ENCODE peak calls at places on chromosome 1, in seven cellular contexts. One of them, this sample, is unnamed. For H3K9me3, the result is how much of the 10 kb centered on the place peaks cover.

GRCh38 chr1:69319287-69319686 is 248.4 kb upstream of the LRRC7 start:
- DNase-seq in HCT116: no peak
- DNase-seq in adrenal gland: no peak
- DNase-seq in hepatocyte: no peak
- DNase-seq in CD8-positive, alpha-beta T cell: no peak
- DNase-seq in heart left ventricle: no peak
- DNase-seq in body of pancreas: no peak
- DNase-seq in this sample: no peak

GRCh38 chr1:1435094-1435903 is at the start of gene VWA1:
- DNase-seq in body of pancreas: peak
- DNase-seq in HCT116: no peak
- DNase-seq in adrenal gland: peak
- DNase-seq in CD8-positive, alpha-beta T cell: peak
- DNase-seq in heart left ventricle: peak
- DNase-seq in hepatocyte: peak
- DNase-seq in this sample: peak

GRCh38 chr1:116292929-116293725 is 79.9 kb upstream of the ATP1A1 start:
- DNase-seq in CD8-positive, alpha-beta T cell: no peak
- DNase-seq in heart left ventricle: no peak
- DNase-seq in adrenal gland: no peak
- DNase-seq in HCT116: no peak
- DNase-seq in hepatocyte: no peak
- DNase-seq in body of pancreas: no peak
- DNase-seq in this sample: no peak

GRCh38 chr1:163528710-163529348 is 207.1 kb downstream of the NUF2 start:
- DNase-seq in adrenal gland: peak
- DNase-seq in hepatocyte: peak
- DNase-seq in heart left ventricle: no peak
- DNase-seq in HCT116: peak
- DNase-seq in body of pancreas: no peak
- DNase-seq in CD8-positive, alpha-beta T cell: no peak
- DNase-seq in this sample: no peak

GRCh38 chr1:234369033-234369430 is 4.2 kb upstream of the COA6 start:
- DNase-seq in hepatocyte: no peak
- DNase-seq in body of pancreas: no peak
- DNase-seq in HCT116: no peak
- DNase-seq in adrenal gland: no peak
- DNase-seq in heart left ventricle: no peak
- DNase-seq in CD8-positive, alpha-beta T cell: no peak
- DNase-seq in this sample: no peak

GRCh38 chr1:72892461-72892860 is 610.1 kb upstream of the NEGR1 start:
- DNase-seq in adrenal gland: no peak
- DNase-seq in body of pancreas: no peak
- DNase-seq in HCT116: no peak
- DNase-seq in heart left ventricle: no peak
- DNase-seq in hepatocyte: no peak
- DNase-seq in CD8-positive, alpha-beta T cell: no peak
- DNase-seq in this sample: no peak

GRCh38 chr1:239387304-239388231 is 1.2 kb downstream of the CHRM3 start:
- DNase-seq in hepatocyte: peak
- DNase-seq in body of pancreas: peak
- DNase-seq in CD8-positive, alpha-beta T cell: no peak
- DNase-seq in heart left ventricle: no peak
- DNase-seq in HCT116: no peak
- DNase-seq in adrenal gland: no peak
- DNase-seq in this sample: no peak

GRCh38 chr1:227429447-227430359 is 111.4 kb upstream of the CDC42BPA start:
- DNase-seq in CD8-positive, alpha-beta T cell: no peak
- DNase-seq in hepatocyte: no peak
- DNase-seq in adrenal gland: peak
- DNase-seq in heart left ventricle: peak
- DNase-seq in body of pancreas: no peak
- DNase-seq in HCT116: no peak
- DNase-seq in this sample: no peak

GRCh38 chr1:172946814-172947507 is 103.8 kb downstream of the TNFSF18 start:
- DNase-seq in HCT116: no peak
- DNase-seq in CD8-positive, alpha-beta T cell: no peak
- DNase-seq in hepatocyte: no peak
- DNase-seq in body of pancreas: no peak
- DNase-seq in heart left ventricle: no peak
- DNase-seq in adrenal gland: no peak
- DNase-seq in this sample: no peak

GRCh38 chr1:77757616-77758015 is 2.0 kb downstream of the USP33 start:
- DNase-seq in heart left ventricle: no peak
- DNase-seq in CD8-positive, alpha-beta T cell: no peak
- DNase-seq in body of pancreas: no peak
- DNase-seq in adrenal gland: no peak
- DNase-seq in HCT116: no peak
- DNase-seq in hepatocyte: no peak
- DNase-seq in this sample: no peak

GRCh38 chr1:17128361-17128760 is 9.1 kb upstream of the PADI2 start:
- DNase-seq in HCT116: peak
- DNase-seq in CD8-positive, alpha-beta T cell: no peak
- DNase-seq in body of pancreas: no peak
- DNase-seq in adrenal gland: peak
- DNase-seq in hepatocyte: no peak
- DNase-seq in heart left ventricle: no peak
- DNase-seq in this sample: no peak

GRCh38 chr1:2594641-2595131 is 8.1 kb downstream of the PRXL2B start:
- DNase-seq in adrenal gland: no peak
- DNase-seq in hepatocyte: no peak
- DNase-seq in heart left ventricle: no peak
- DNase-seq in HCT116: no peak
- DNase-seq in CD8-positive, alpha-beta T cell: no peak
- DNase-seq in body of pancreas: peak
- DNase-seq in this sample: no peak

DNA sequence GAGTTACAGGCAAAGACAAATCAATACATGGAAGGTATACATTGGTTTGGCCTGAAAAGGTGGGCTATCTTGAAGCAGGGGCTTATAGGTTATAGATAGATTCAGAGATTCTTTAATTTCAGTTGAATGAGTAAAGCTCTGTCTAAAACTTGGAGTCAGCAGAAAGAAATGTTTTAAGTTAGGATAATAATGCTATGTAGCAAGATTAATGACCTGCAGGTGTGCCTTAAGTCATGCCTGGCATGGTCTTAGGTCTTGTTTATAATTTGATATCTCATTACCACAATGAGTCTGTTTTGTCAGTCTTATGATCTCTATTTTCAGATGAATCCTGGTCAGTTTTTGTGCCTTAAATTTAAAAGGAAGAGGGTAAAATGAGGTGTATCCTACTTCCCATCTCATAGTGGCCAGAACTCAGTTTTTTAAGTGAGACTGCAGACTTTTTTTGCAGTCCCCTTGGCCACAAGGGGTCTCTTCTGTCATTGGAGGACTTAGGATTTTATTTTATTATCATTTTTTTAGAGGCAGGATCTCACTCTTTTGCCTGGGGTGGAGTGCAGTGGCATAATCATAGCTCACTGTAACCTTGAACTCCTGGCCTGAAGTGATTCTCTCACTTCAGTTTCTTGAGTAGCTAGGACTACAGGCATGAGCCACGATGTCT is 21.3 kb upstream of the PGBD2 start:
- DNase-seq in HCT116: no peak
- DNase-seq in hepatocyte: no peak
- DNase-seq in heart left ventricle: no peak
- DNase-seq in adrenal gland: no peak
- DNase-seq in body of pancreas: no peak
- DNase-seq in CD8-positive, alpha-beta T cell: no peak
- DNase-seq in this sample: no peak
- TF ChIP-seq CTCF in HCT116: peak
- TF ChIP-seq CTCF in hepatocyte: no peak
- TF ChIP-seq CTCF in heart left ventricle: no peak
- TF ChIP-seq CTCF in adrenal gland: no peak
- TF ChIP-seq CTCF in body of pancreas: no peak
- TF ChIP-seq CTCF in CD8-positive, alpha-beta T cell: no peak
- TF ChIP-seq CTCF in this sample: no peak

DNA sequence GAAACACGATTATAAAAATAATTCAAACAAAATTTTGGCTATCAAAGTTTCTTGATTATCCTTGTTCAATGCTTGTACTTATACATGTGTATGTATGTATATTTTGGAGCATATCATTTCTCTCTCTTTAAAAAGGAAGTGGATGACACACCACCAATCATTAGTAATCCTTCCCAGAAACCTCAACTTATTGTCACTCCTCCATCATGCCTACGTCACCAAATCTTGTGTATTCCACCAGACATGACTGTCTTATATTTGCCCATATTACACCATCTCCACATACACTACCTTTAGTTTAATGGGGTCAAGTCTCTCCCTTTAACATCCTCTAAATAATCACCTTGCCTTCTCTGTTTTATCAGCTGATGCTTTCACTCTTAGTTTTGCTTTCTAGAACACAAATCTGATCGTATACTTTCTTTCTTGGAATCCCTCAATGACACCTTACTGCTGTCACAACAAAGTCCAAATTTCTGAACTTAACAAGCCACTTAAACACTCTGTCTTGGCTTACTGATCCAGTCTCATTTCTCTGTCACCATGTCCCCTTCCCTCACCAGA is 124.0 kb downstream of the BRINP3 start:
- DNase-seq in hepatocyte: no peak
- DNase-seq in heart left ventricle: no peak
- DNase-seq in body of pancreas: no peak
- DNase-seq in CD8-positive, alpha-beta T cell: no peak
- DNase-seq in adrenal gland: no peak
- DNase-seq in HCT116: no peak
- DNase-seq in this sample: no peak
- H3K4me3 ChIP-seq in hepatocyte: no peak
- H3K4me3 ChIP-seq in heart left ventricle: no peak
- H3K4me3 ChIP-seq in body of pancreas: no peak
- H3K4me3 ChIP-seq in CD8-positive, alpha-beta T cell: no peak
- H3K4me3 ChIP-seq in adrenal gland: no peak
- H3K4me3 ChIP-seq in HCT116: no peak
- H3K4me3 ChIP-seq in this sample: no peak

DNA sequence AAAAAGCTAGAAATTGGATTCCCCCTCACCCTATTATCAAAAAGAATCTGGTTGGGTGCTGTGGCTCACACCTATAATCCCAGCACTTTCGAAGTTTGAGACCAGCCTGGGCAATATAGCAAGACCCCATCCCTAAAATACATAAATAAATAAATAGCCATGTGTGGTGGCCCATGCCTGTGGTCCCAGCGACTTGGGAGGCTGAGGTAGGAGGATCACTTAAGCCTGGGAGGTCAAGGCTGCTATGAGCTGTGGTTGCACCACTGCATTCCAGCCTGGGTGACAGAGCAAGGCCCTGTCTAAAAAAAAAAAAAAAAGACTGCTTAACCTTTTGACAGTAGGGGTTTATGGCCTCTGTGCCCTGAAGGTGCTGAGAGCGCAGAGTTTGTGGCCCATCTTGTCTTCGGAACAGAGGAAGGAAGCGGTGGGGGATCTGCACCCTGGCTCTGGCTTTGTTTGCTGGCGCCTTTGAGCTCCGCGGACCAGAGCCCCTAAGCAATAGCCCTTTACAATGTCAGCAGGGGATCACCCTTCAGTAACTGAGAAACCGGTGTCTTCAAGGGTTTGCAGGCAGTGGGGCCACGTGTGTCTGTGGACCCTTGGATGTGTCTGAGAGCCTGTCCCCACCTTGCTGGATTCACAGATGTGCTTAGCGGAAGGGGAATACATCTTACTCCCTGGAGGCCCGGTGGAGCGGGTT is 22.0 kb downstream of the SLC2A7 start:
- DNase-seq in hepatocyte: no peak
- DNase-seq in CD8-positive, alpha-beta T cell: no peak
- DNase-seq in HCT116: no peak
- DNase-seq in body of pancreas: no peak
- DNase-seq in heart left ventricle: no peak
- DNase-seq in adrenal gland: no peak
- DNase-seq in this sample: no peak
- H3K9me3 ChIP-seq in hepatocyte: under half
- H3K9me3 ChIP-seq in CD8-positive, alpha-beta T cell: under half
- H3K9me3 ChIP-seq in HCT116: under half
- H3K9me3 ChIP-seq in body of pancreas: under half
- H3K9me3 ChIP-seq in heart left ventricle: under half
- H3K9me3 ChIP-seq in adrenal gland: under half
- H3K9me3 ChIP-seq in this sample: under half

GRCh38 chr1:59161136-59161535 is 135.8 kb upstream of the FGGY start:
- DNase-seq in body of pancreas: no peak
- DNase-seq in CD8-positive, alpha-beta T cell: no peak
- DNase-seq in adrenal gland: no peak
- DNase-seq in HCT116: no peak
- DNase-seq in heart left ventricle: no peak
- DNase-seq in hepatocyte: no peak
- DNase-seq in this sample: no peak
- TF ChIP-seq CTCF in body of pancreas: no peak
- TF ChIP-seq CTCF in CD8-positive, alpha-beta T cell: no peak
- TF ChIP-seq CTCF in adrenal gland: no peak
- TF ChIP-seq CTCF in HCT116: no peak
- TF ChIP-seq CTCF in heart left ventricle: no peak
- TF ChIP-seq CTCF in hepatocyte: no peak
- TF ChIP-seq CTCF in this sample: no peak

GRCh38 chr1:67748630-67749029 is 63.6 kb downstream of the GADD45A start:
- DNase-seq in hepatocyte: peak
- DNase-seq in adrenal gland: no peak
- DNase-seq in CD8-positive, alpha-beta T cell: no peak
- DNase-seq in heart left ventricle: no peak
- DNase-seq in HCT116: no peak
- DNase-seq in body of pancreas: peak
- DNase-seq in this sample: no peak
- H3K4me3 ChIP-seq in hepatocyte: peak
- H3K4me3 ChIP-seq in adrenal gland: no peak
- H3K4me3 ChIP-seq in CD8-positive, alpha-beta T cell: no peak
- H3K4me3 ChIP-seq in heart left ventricle: no peak
- H3K4me3 ChIP-seq in HCT116: peak
- H3K4me3 ChIP-seq in body of pancreas: peak
- H3K4me3 ChIP-seq in this sample: peak

DNA sequence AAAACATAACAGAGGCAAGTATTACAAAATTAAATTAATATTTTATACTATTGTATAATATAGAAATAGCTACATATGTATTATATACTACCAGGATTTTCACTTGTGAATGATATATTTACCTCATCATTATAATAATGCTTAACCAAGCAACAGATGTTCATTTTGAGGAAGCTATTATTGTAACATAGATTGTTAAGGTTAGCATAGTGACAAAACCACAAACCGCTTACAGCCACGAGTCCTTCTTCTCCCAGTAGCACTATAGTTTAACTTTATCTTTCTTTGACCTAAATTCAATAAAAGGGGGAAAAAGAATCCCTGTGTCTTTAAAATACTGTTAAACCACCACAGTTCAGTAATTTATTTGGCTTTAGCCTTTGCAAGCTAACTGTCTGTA is 1039.4 kb upstream of the B3GALT2 start:
- DNase-seq in adrenal gland: no peak
- DNase-seq in body of pancreas: no peak
- DNase-seq in HCT116: no peak
- DNase-seq in heart left ventricle: no peak
- DNase-seq in hepatocyte: no peak
- DNase-seq in CD8-positive, alpha-beta T cell: no peak
- DNase-seq in this sample: no peak
- H3K9me3 ChIP-seq in adrenal gland: under half
- H3K9me3 ChIP-seq in body of pancreas: under half
- H3K9me3 ChIP-seq in HCT116: under half
- H3K9me3 ChIP-seq in heart left ventricle: under half
- H3K9me3 ChIP-seq in hepatocyte: under half
- H3K9me3 ChIP-seq in CD8-positive, alpha-beta T cell: under half
- H3K9me3 ChIP-seq in this sample: under half

GRCh38 chr1:86650065-86650464 is 54.3 kb upstream of the SH3GLB1 start:
- DNase-seq in hepatocyte: peak
- DNase-seq in body of pancreas: no peak
- DNase-seq in CD8-positive, alpha-beta T cell: no peak
- DNase-seq in adrenal gland: no peak
- DNase-seq in HCT116: no peak
- DNase-seq in heart left ventricle: no peak
- DNase-seq in this sample: no peak
- TF ChIP-seq CTCF in hepatocyte: peak
- TF ChIP-seq CTCF in body of pancreas: no peak
- TF ChIP-seq CTCF in CD8-positive, alpha-beta T cell: no peak
- TF ChIP-seq CTCF in adrenal gland: no peak
- TF ChIP-seq CTCF in HCT116: peak
- TF ChIP-seq CTCF in heart left ventricle: no peak
- TF ChIP-seq CTCF in this sample: no peak